ENCODE peak calls at places on chromosomes 1 and 21, in seven cellular contexts. I, S, M, P, J, U and E are unnamed samples.

GRCh38 chr1:228459091-228459993 is 27.8 kb upstream of the RNF187 start:
- DNase-seq in I (peak), S (peak), M (peak), P (peak), J (peak), U (peak), E (peak)

GRCh38 chr1:186272486-186272885 is 102.6 kb downstream of the TPR start:
- DNase-seq in I (no peak), S (no peak), M (no peak), P (peak), J (no peak), U (no peak), E (no peak)

GRCh38 chr21:44761011-44761729 is 40.5 kb downstream of the UBE2G2 start:
- DNase-seq in I (no peak), S (no peak), M (no peak), P (no peak), J (no peak), U (peak), E (no peak)

GRCh38 chr1:181704556-181704955 is 221.2 kb downstream of the CACNA1E start:
- DNase-seq in I (no peak), S (no peak), M (no peak), P (peak), J (no peak), U (no peak), E (no peak)

GRCh38 chr1:14228677-14229076 is 369.8 kb upstream of the KAZN start:
- DNase-seq in I (no peak), S (no peak), M (no peak), P (peak), J (no peak), U (no peak), E (no peak)

GRCh38 chr1:36085686-36086526 is 2.0 kb downstream of the TEKT2 start:
- DNase-seq in I (no peak), S (no peak), M (no peak), P (no peak), J (no peak), U (no peak), E (no peak)

GRCh38 chr1:71521655-71522264 is 440.9 kb upstream of the ZRANB2 start:
- DNase-seq in I (peak), S (no peak), M (peak), P (peak), J (no peak), U (peak), E (peak)

GRCh38 chr1:235043234-235043633 is 85.4 kb downstream of the TOMM20 start:
- DNase-seq in I (no peak), S (no peak), M (no peak), P (no peak), J (no peak), U (no peak), E (no peak)

GRCh38 chr1:169044296-169044695 is 62.2 kb upstream of the ATP1B1 start:
- DNase-seq in I (no peak), S (peak), M (no peak), P (peak), J (no peak), U (no peak), E (no peak)

GRCh38 chr1:93816970-93817738 is 61.9 kb downstream of the DNTTIP2 start:
- DNase-seq in I (peak), S (no peak), M (no peak), P (peak), J (no peak), U (no peak), E (peak)

GRCh38 chr1:98661544-98662353 is at the start of gene SNX7:
- DNase-seq in I (peak), S (no peak), M (peak), P (peak), J (no peak), U (peak), E (peak)

GRCh38 chr1:41361495-41362356 is 492 bp downstream of the FOXO6 start:
- DNase-seq in I (no peak), S (no peak), M (no peak), P (no peak), J (peak), U (no peak), E (no peak)

GRCh38 chr1:37561794-37562132 is 5.0 kb downstream of the DNALI1 start:
- DNase-seq in I (peak), S (peak), M (peak), P (no peak), J (no peak), U (no peak), E (peak)

GRCh38 chr1:87291107-87291506 is 37.6 kb upstream of the LMO4 start:
- DNase-seq in I (no peak), S (no peak), M (peak), P (peak), J (no peak), U (no peak), E (peak)

GRCh38 chr1:917076-917459 is 6.7 kb upstream of the SAMD11 start:
- DNase-seq in I (no peak), S (no peak), M (no peak), P (no peak), J (no peak), U (no peak), E (no peak)

GRCh38 chr1:108053291-108054023 is 88.5 kb upstream of the VAV3 start:
- DNase-seq in I (peak), S (no peak), M (peak), P (no peak), J (no peak), U (no peak), E (peak)

GRCh38 chr1:183480971-183481431 is 8.7 kb downstream of the SMG7 start:
- DNase-seq in I (no peak), S (no peak), M (peak), P (peak), J (no peak), U (no peak), E (peak)

GRCh38 chr1:226052061-226052460 is 10.5 kb upstream of the H3-3A start:
- DNase-seq in I (no peak), S (no peak), M (no peak), P (no peak), J (no peak), U (no peak), E (no peak)

GRCh38 chr1:198864695-198865094 is 225.9 kb downstream of the PTPRC start:
- DNase-seq in I (no peak), S (no peak), M (no peak), P (no peak), J (no peak), U (no peak), E (no peak)

GRCh38 chr1:244280221-244280620 is 171.5 kb downstream of the ADSS2 start:
- DNase-seq in I (peak), S (no peak), M (no peak), P (no peak), J (no peak), U (no peak), E (peak)

GRCh38 chr1:246930830-246931548 is 759 bp downstream of the AHCTF1 start:
- DNase-seq in I (peak), S (peak), M (peak), P (peak), J (peak), U (peak), E (peak)

GRCh38 chr1:9807541-9807940 is 16.2 kb downstream of the CLSTN1 start:
- DNase-seq in I (no peak), S (no peak), M (no peak), P (no peak), J (no peak), U (no peak), E (no peak)

GRCh38 chr1:29853716-29854330 is 617.5 kb downstream of the PTPRU start:
- DNase-seq in I (no peak), S (no peak), M (no peak), P (no peak), J (no peak), U (no peak), E (no peak)

GRCh38 chr1:27349784-27350672 is 8.2 kb downstream of the SYTL1 start:
- DNase-seq in I (peak), S (no peak), M (peak), P (peak), J (no peak), U (peak), E (peak)

GRCh38 chr1:15155760-15156743 is 2.5 kb downstream of the TMEM51 start:
- DNase-seq in I (peak), S (no peak), M (no peak), P (no peak), J (no peak), U (no peak), E (no peak)

GRCh38 chr1:234554478-234555311 is 55.3 kb downstream of the IRF2BP2 start:
- DNase-seq in I (no peak), S (no peak), M (no peak), P (peak), J (no peak), U (no peak), E (no peak)

GRCh38 chr1:201469645-201470074 is 672 bp upstream of the PHLDA3 start:
- DNase-seq in I (no peak), S (no peak), M (no peak), P (no peak), J (no peak), U (no peak), E (no peak)

GRCh38 chr21:29318354-29318753 is 19.6 kb downstream of the BACH1 start:
- DNase-seq in I (no peak), S (no peak), M (peak), P (no peak), J (no peak), U (no peak), E (no peak)

GRCh38 chr1:117118101-117118500 is 3.4 kb downstream of the TRIM45 start:
- DNase-seq in I (no peak), S (no peak), M (no peak), P (no peak), J (no peak), U (no peak), E (no peak)

GRCh38 chr1:33410091-33410701 is 20.7 kb downstream of the PHC2 start:
- DNase-seq in I (peak), S (no peak), M (peak), P (no peak), J (no peak), U (no peak), E (peak)

GRCh38 chr1:165403835-165404482 is 41.0 kb downstream of the RXRG start:
- DNase-seq in I (peak), S (no peak), M (peak), P (peak), J (no peak), U (no peak), E (peak)

GRCh38 chr1:79079770-79080169 is 73.2 kb upstream of the ADGRL4 start:
- DNase-seq in I (peak), S (no peak), M (peak), P (peak), J (no peak), U (no peak), E (peak)

GRCh38 chr1:1623181-1623630 is 7.9 kb downstream of the MIB2 start:
- DNase-seq in I (no peak), S (no peak), M (no peak), P (no peak), J (no peak), U (no peak), E (no peak)

GRCh38 chr1:51957618-51958017 is 32.9 kb downstream of the RAB3B start:
- DNase-seq in I (no peak), S (no peak), M (no peak), P (no peak), J (no peak), U (no peak), E (no peak)

GRCh38 chr1:227372662-227373061 is 54.4 kb upstream of the CDC42BPA start:
- DNase-seq in I (peak), S (no peak), M (peak), P (peak), J (no peak), U (no peak), E (peak)